ENCODE peak calls at places on chromosomes 3 and 15, in nine cellular contexts. I is OCI-M1; O is AG20443; X is ureter; T is activated naive CD4-positive, alpha-beta T cell treated with Interleukin-2 at 50 U/mL for 16 hours; N is HT1080; Q is effector CD8-positive, alpha-beta T cell; F is stimulated activated CD8-positive, alpha-beta memory T cell treated with anti-CD3 and anti-CD28 coated beads, Interleukin-4, amount 100 ng/mL, for 4 hours; C is GM23338. U is an unnamed sample.

GRCh38 chr15:85044251-85044853 is 62.7 kb downstream of the PDE8A start:
- DNase-seq in I (peak), Q (no peak), F (peak), X (peak), N (peak), O (peak), C (peak), T (peak), U (peak)

GRCh38 chr15:68700395-68701123 is 120.1 kb downstream of the ANP32A start:
- DNase-seq in O (peak), F (no peak), X (peak), N (peak), I (no peak), Q (no peak), C (peak), T (no peak), U (peak)

GRCh38 chr15:81962438-81962837 is 83.4 kb downstream of the MEX3B start:
- DNase-seq in O (no peak), C (no peak), Q (no peak), N (no peak), T (no peak), X (no peak), F (no peak), I (no peak), U (no peak)

GRCh38 chr3:32284443-32284842 is 46.0 kb downstream of the CMTM8 start:
- DNase-seq in N (no peak), O (no peak), X (no peak), C (no peak), I (no peak), F (no peak), Q (no peak), T (no peak), U (no peak)

GRCh38 chr3:14549256-14549931 is 9.3 kb upstream of the GRIP2 start:
- DNase-seq in X (no peak), Q (no peak), N (peak), F (no peak), T (no peak), O (peak), C (peak), I (peak), U (peak)

GRCh38 chr3:123859177-123859576 is 25.0 kb downstream of the MYLK start:
- DNase-seq in T (no peak), F (no peak), N (no peak), C (no peak), O (no peak), Q (no peak), I (no peak), X (no peak), U (no peak)

GRCh38 chr15:67361100-67361499 is 106.5 kb downstream of the IQCH start:
- DNase-seq in X (no peak), Q (no peak), I (no peak), T (no peak), O (no peak), C (no peak), N (no peak), F (no peak), U (no peak)

GRCh38 chr3:190892328-190893011 is 30.0 kb upstream of the GMNC start:
- DNase-seq in C (peak), I (peak), O (no peak), N (peak), X (no peak), Q (no peak), T (no peak), F (no peak), U (no peak)

GRCh38 chr3:172074578-172074977 is 35.2 kb downstream of the FNDC3B start:
- DNase-seq in C (no peak), F (no peak), O (peak), X (no peak), T (no peak), Q (no peak), N (no peak), I (peak), U (peak)

GRCh38 chr3:191328963-191329653 is at the start of gene CCDC50:
- DNase-seq in X (peak), T (peak), O (peak), C (peak), N (peak), F (no peak), I (peak), Q (no peak), U (peak)

GRCh38 chr3:32816439-32817194 is 1.2 kb upstream of the TRIM71 start:
- DNase-seq in X (no peak), C (peak), T (peak), F (no peak), O (peak), N (no peak), I (no peak), Q (no peak), U (no peak)

GRCh38 chr15:48052871-48053383 is 67.9 kb upstream of the SLC24A5 start:
- DNase-seq in C (no peak), N (peak), Q (no peak), X (no peak), O (no peak), F (no peak), I (no peak), T (no peak), U (no peak)

GRCh38 chr15:78298983-78299301 is 467 bp downstream of the SKIC8 start:
- DNase-seq in T (no peak), Q (no peak), F (no peak), O (peak), I (no peak), X (no peak), C (no peak), N (no peak), U (no peak)

GRCh38 chr3:14125193-14126016 is 553 bp downstream of the TMEM43 start:
- DNase-seq in F (no peak), I (peak), X (peak), C (peak), O (peak), Q (no peak), N (peak), T (peak), U (peak)

GRCh38 chr3:149198611-149199010 is 23.0 kb downstream of the CP start:
- DNase-seq in F (no peak), I (no peak), N (peak), O (no peak), Q (no peak), X (no peak), C (peak), T (no peak), U (no peak)

GRCh38 chr3:122094125-122094524 is 39.0 kb downstream of the CD86 start:
- DNase-seq in I (no peak), X (no peak), Q (no peak), C (no peak), O (no peak), T (no peak), F (no peak), N (no peak), U (no peak)